ENCODE peak calls at places on chromosomes 5 and 9, in ten cellular contexts. Y is osteoblast, H is RWPE1, X is AG09309, D is neural progenitor cell, I is GM20000, C is ovary, R is OCI-LY7, U is body of pancreas, P is Peyer's patch. L is an unnamed sample.

GRCh38 chr5:62192958-62193357 is 113.0 kb upstream of the KIF2A start:
- DNase-seq in Y (no peak), H (no peak), X (no peak), D (no peak), I (no peak), C (no peak), R (no peak), U (no peak), P (no peak), L (no peak)

GRCh38 chr5:158769702-158770101 is 330.0 kb downstream of the EBF1 start:
- DNase-seq in Y (no peak), H (no peak), X (no peak), D (no peak), I (no peak), C (no peak), R (no peak), U (no peak), P (no peak), L (no peak)

GRCh38 chr5:168766038-168766700 is 187.0 kb upstream of the PANK3 start:
- DNase-seq in Y (peak), H (no peak), X (no peak), D (no peak), I (no peak), C (no peak), R (no peak), U (no peak), P (no peak), L (no peak)

GRCh38 chr5:5178121-5178520 is 38.0 kb downstream of the ADAMTS16 start:
- DNase-seq in Y (no peak), H (no peak), X (no peak), D (no peak), I (no peak), C (no peak), R (no peak), U (no peak), P (no peak), L (no peak)

GRCh38 chr5:160169326-160169725 is 50.1 kb upstream of the PWWP2A start:
- DNase-seq in Y (peak), H (no peak), X (peak), D (no peak), I (no peak), C (no peak), R (no peak), U (no peak), P (no peak), L (no peak)

GRCh38 chr9:112439825-112440224 is 46.8 kb upstream of the KIAA1958 start:
- DNase-seq in Y (no peak), H (no peak), X (no peak), D (no peak), I (no peak), C (no peak), R (no peak), U (no peak), P (no peak), L (no peak)

GRCh38 chr5:72166070-72166979 is 59.0 kb downstream of the MAP1B start:
- DNase-seq in Y (no peak), H (peak), X (no peak), D (peak), I (no peak), C (peak), R (no peak), U (no peak), P (no peak), L (no peak)

GRCh38 chr9:88143944-88144343 is 5.7 kb upstream of the SPATA31C2 start:
- DNase-seq in Y (no peak), H (no peak), X (no peak), D (no peak), I (no peak), C (no peak), R (no peak), U (no peak), P (no peak), L (no peak)

GRCh38 chr9:70617033-70617432 is 202.6 kb upstream of the KLF9 start:
- DNase-seq in Y (no peak), H (no peak), X (no peak), D (no peak), I (no peak), C (no peak), R (no peak), U (no peak), P (no peak), L (no peak)

GRCh38 chr5:82396871-82397514 is 118.8 kb upstream of the RPS23 start:
- DNase-seq in Y (peak), H (peak), X (peak), D (no peak), I (no peak), C (peak), R (no peak), U (peak), P (no peak), L (no peak)

GRCh38 chr5:144195443-144195842 is 24.8 kb downstream of the KCTD16 start:
- DNase-seq in Y (no peak), H (no peak), X (no peak), D (no peak), I (no peak), C (no peak), R (no peak), U (no peak), P (no peak), L (no peak)

GRCh38 chr5:27011274-27011673 is 27.1 kb downstream of the CDH9 start:
- DNase-seq in Y (no peak), H (no peak), X (no peak), D (no peak), I (no peak), C (no peak), R (no peak), U (no peak), P (no peak), L (no peak)

GRCh38 chr5:177023247-177023703 is 779 bp downstream of the ZNF346 start:
- DNase-seq in Y (peak), H (peak), X (no peak), D (no peak), I (peak), C (peak), R (peak), U (no peak), P (no peak), L (no peak)

GRCh38 chr5:123452401-123452800 is 29.2 kb upstream of the CEP120 start:
- DNase-seq in Y (no peak), H (no peak), X (no peak), D (no peak), I (no peak), C (no peak), R (no peak), U (no peak), P (no peak), L (no peak)

GRCh38 chr5:139371482-139372435 is 11.3 kb downstream of the SLC23A1 start:
- DNase-seq in Y (peak), H (no peak), X (no peak), D (no peak), I (no peak), C (no peak), R (no peak), U (no peak), P (no peak), L (no peak)

GRCh38 chr9:121947683-121948300 is 145.3 kb downstream of the TTLL11 start:
- DNase-seq in Y (no peak), H (no peak), X (no peak), D (peak), I (no peak), C (no peak), R (no peak), U (no peak), P (no peak), L (no peak)

GRCh38 chr5:55364537-55365055 is 56.8 kb downstream of the MTREX start:
- DNase-seq in Y (no peak), H (no peak), X (no peak), D (no peak), I (peak), C (no peak), R (no peak), U (no peak), P (no peak), L (no peak)

GRCh38 chr5:54146906-54147305 is 163.5 kb downstream of the ARL15 start:
- DNase-seq in Y (no peak), H (no peak), X (no peak), D (no peak), I (no peak), C (no peak), R (no peak), U (no peak), P (no peak), L (no peak)
- TF ChIP-seq CTCF in Y (no peak), H (no peak), X (no peak), D (no peak), I (no peak), C (no peak), R (no peak), U (no peak), P (no peak), L (no peak)

DNA sequence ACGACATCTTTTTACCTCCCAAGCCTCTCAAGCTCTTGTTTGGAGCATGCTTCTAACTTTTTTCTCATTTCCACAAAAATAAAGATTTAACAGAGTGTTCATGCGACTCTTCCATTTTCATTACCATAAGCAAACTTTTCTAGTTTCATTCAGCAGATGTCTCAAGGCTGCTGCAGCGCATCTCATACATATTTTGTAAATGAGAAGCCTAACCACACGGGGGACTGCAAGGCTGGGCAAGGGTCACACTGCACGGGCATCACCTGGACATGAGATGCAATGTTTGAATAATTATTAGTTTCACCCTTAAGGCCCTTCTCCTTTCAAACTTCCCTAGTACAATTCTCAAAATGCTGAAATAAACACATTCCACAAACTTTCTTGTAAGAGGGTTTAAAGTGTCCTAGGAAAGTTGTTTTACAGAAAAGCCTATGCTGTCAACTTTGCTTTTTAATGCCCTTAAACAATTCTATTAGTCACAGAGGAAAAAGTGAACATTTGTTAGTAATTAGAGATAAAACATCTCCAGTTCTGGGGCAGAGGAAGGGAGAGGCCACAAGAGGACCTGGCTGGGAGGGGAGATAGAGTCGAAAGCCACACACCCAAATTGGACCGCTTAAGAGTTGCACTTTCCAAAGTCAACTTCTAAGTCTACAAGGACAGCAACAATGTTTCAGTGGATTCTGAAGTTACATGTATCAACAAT is 1.3 kb downstream of the DENND1A start:
- DNase-seq in Y (peak), H (no peak), X (no peak), D (no peak), I (peak), C (no peak), R (peak), U (no peak), P (no peak), L (no peak)
- TF ChIP-seq CTCF in Y (no peak), H (no peak), X (no peak), D (no peak), I (no peak), C (no peak), R (peak), U (no peak), P (no peak), L (no peak)

GRCh38 chr5:118405650-118406061 is 582.7 kb downstream of the DTWD2 start:
- DNase-seq in Y (no peak), H (no peak), X (no peak), D (peak), I (no peak), C (no peak), R (no peak), U (no peak), P (no peak), L (no peak)
- TF ChIP-seq CTCF in Y (no peak), H (no peak), X (no peak), D (no peak), I (no peak), C (no peak), R (no peak), U (no peak), P (no peak), L (no peak)

GRCh38 chr9:751137-752051 is 90.1 kb upstream of the DMRT1 start:
- DNase-seq in Y (peak), H (no peak), X (no peak), D (no peak), I (peak), C (no peak), R (peak), U (no peak), P (no peak), L (no peak)

GRCh38 chr9:752681-753200 is 88.8 kb upstream of the DMRT1 start:
- DNase-seq in Y (no peak), H (no peak), X (no peak), D (no peak), I (no peak), C (no peak), R (no peak), U (no peak), P (no peak), L (no peak)

GRCh38 chr9:755454-756381 is 85.8 kb upstream of the DMRT1 start:
- DNase-seq in Y (peak), H (peak), X (peak), D (no peak), I (no peak), C (no peak), R (no peak), U (no peak), P (no peak), L (peak)

GRCh38 chr9:752201-752600 is 89.3 kb upstream of the DMRT1 start:
- DNase-seq in Y (peak), H (peak), X (peak), D (no peak), I (no peak), C (no peak), R (no peak), U (no peak), P (no peak), L (no peak)

GRCh38 chr9:754150-754931 is 87.2 kb upstream of the DMRT1 start:
- DNase-seq in Y (peak), H (no peak), X (no peak), D (no peak), I (no peak), C (no peak), R (no peak), U (no peak), P (no peak), L (no peak)
- TF ChIP-seq CTCF in Y (no peak), H (no peak), X (no peak), D (no peak), I (no peak), C (no peak), R (no peak), U (peak), P (no peak), L (no peak)

GRCh38 chr5:149618581-149619248 is 37.4 kb downstream of the ARHGEF37 start:
- DNase-seq in Y (peak), H (peak), X (no peak), D (peak), I (peak), C (no peak), R (peak), U (no peak), P (peak), L (no peak)
- TF ChIP-seq CTCF in Y (peak), H (peak), X (peak), D (peak), I (no peak), C (peak), R (peak), U (peak), P (peak), L (peak)

GRCh38 chr5:103942587-103943186 is 380.1 kb upstream of the NUDT12 start:
- DNase-seq in Y (no peak), H (no peak), X (no peak), D (no peak), I (no peak), C (no peak), R (no peak), U (no peak), P (no peak), L (no peak)
- TF ChIP-seq CTCF in Y (peak), H (peak), X (peak), D (no peak), I (no peak), C (no peak), R (peak), U (no peak), P (no peak), L (no peak)

GRCh38 chr5:80408976-80409926 is 1.4 kb downstream of the ZFYVE16 start:
- DNase-seq in Y (no peak), H (no peak), X (no peak), D (peak), I (no peak), C (no peak), R (no peak), U (no peak), P (no peak), L (no peak)

GRCh38 chr5:80407735-80408474 is at the start of gene ZFYVE16:
- DNase-seq in Y (peak), H (peak), X (peak), D (peak), I (peak), C (peak), R (peak), U (peak), P (peak), L (peak)

GRCh38 chr5:80406980-80407734 is 707 bp upstream of the ZFYVE16 start:
- DNase-seq in Y (no peak), H (no peak), X (no peak), D (no peak), I (no peak), C (peak), R (peak), U (peak), P (peak), L (no peak)

GRCh38 chr5:80411589-80412219 is 3.8 kb downstream of the ZFYVE16 start:
- DNase-seq in Y (no peak), H (no peak), X (no peak), D (no peak), I (no peak), C (no peak), R (no peak), U (no peak), P (no peak), L (no peak)

GRCh38 chr5:80408475-80408875 is 611 bp downstream of the ZFYVE16 start:
- DNase-seq in Y (peak), H (peak), X (no peak), D (no peak), I (no peak), C (no peak), R (no peak), U (peak), P (peak), L (peak)
- TF ChIP-seq CTCF in Y (peak), H (no peak), X (no peak), D (no peak), I (peak), C (no peak), R (no peak), U (no peak), P (no peak), L (no peak)

GRCh38 chr5:133750356-133750755 is 138.0 kb upstream of the FSTL4 start:
- DNase-seq in Y (no peak), H (no peak), X (no peak), D (no peak), I (no peak), C (no peak), R (no peak), U (no peak), P (no peak), L (no peak)

GRCh38 chr5:133749331-133749985 is 137.1 kb upstream of the FSTL4 start:
- DNase-seq in Y (no peak), H (no peak), X (no peak), D (no peak), I (no peak), C (no peak), R (no peak), U (no peak), P (no peak), L (no peak)

GRCh38 chr5:133744030-133744645 is 131.8 kb upstream of the FSTL4 start:
- DNase-seq in Y (no peak), H (no peak), X (no peak), D (no peak), I (no peak), C (no peak), R (peak), U (no peak), P (no peak), L (no peak)

GRCh38 chr5:133744909-133745308 is 132.6 kb upstream of the FSTL4 start:
- DNase-seq in Y (no peak), H (no peak), X (no peak), D (no peak), I (no peak), C (no peak), R (no peak), U (no peak), P (no peak), L (no peak)

DNA sequence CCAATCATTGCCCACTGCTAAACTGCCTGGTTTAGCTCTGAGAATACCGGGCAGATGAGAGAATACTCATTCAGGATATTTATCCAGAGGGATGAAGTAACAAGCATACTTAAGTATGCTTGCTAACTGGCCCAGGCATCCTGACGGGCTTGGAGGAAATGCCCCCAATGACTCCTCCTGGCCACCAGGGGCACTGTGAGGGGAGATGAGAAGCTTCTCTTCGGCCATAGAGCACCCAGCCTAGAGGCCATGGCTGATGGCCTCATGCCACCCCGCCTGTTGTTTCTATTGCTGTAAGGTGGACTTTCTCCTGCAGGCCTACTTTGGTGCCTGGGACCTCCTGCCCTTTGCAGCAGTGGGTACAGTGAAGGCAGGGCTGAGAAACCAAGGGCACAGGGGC is 134.5 kb upstream of the FSTL4 start:
- DNase-seq in Y (no peak), H (no peak), X (no peak), D (peak), I (no peak), C (no peak), R (peak), U (no peak), P (no peak), L (no peak)
- TF ChIP-seq CTCF in Y (peak), H (peak), X (no peak), D (peak), I (no peak), C (no peak), R (peak), U (no peak), P (no peak), L (peak)

DNA sequence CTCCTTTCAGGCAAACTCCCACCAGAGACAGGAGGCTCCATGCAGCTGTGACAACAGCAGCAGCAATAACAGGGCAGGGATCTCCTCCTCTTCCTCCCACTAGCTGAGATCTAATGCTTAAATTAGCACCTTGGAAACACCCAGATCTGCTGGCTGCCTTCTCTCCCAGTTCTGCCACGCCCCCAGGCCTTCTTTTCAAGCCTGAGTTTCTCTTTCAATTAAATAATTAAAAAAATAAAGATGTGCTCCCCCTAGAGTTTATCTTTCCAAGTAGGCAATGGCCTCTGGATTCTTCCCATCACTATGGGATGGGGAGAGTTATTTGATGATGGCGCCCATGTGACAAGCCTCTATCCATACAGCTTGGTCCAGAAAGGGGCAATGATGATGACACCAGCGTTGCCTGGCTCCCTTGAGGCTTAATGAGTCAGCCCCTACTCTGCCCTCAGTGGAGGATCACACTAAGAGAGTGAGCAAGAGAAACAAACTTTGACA is 3.8 kb downstream of the FAM219A start:
- DNase-seq in Y (peak), H (peak), X (no peak), D (no peak), I (no peak), C (no peak), R (no peak), U (no peak), P (no peak), L (no peak)
- TF ChIP-seq CTCF in Y (peak), H (no peak), X (peak), D (no peak), I (no peak), C (no peak), R (peak), U (no peak), P (no peak), L (no peak)

GRCh38 chr5:32061236-32061635 is 112.9 kb downstream of the GOLPH3 start:
- DNase-seq in Y (no peak), H (no peak), X (no peak), D (no peak), I (no peak), C (no peak), R (no peak), U (no peak), P (no peak), L (no peak)

GRCh38 chr5:32059779-32060178 is 114.3 kb downstream of the GOLPH3 start:
- DNase-seq in Y (no peak), H (peak), X (no peak), D (no peak), I (no peak), C (no peak), R (no peak), U (no peak), P (no peak), L (no peak)

GRCh38 chr5:32055891-32056866 is 117.9 kb downstream of the GOLPH3 start:
- DNase-seq in Y (no peak), H (no peak), X (no peak), D (no peak), I (no peak), C (no peak), R (no peak), U (no peak), P (no peak), L (no peak)

GRCh38 chr5:32058101-32058500 is 116.0 kb downstream of the GOLPH3 start:
- DNase-seq in Y (no peak), H (no peak), X (no peak), D (no peak), I (no peak), C (no peak), R (no peak), U (no peak), P (no peak), L (no peak)

GRCh38 chr5:32057157-32058096 is 116.7 kb downstream of the GOLPH3 start:
- DNase-seq in Y (no peak), H (no peak), X (no peak), D (no peak), I (no peak), C (no peak), R (no peak), U (no peak), P (no peak), L (no peak)
- TF ChIP-seq CTCF in Y (peak), H (peak), X (no peak), D (peak), I (no peak), C (no peak), R (peak), U (peak), P (no peak), L (peak)